ENCODE peak calls at places on chromosomes 16 and 17, in eight cellular contexts. X is stimulated activated CD8-positive, alpha-beta memory T cell treated with anti-CD3 and anti-CD28 coated beads, Interleukin-4, amount 100 ng/mL, for 48 hours; Z is NCI-H1436 treated with DMSO at 0.1 percent for 48 hours; H is retinal pigment epithelial cell; P is neural crest cell; T is NCI-H1092 treated with DMSO at 0.1 percent for 48 hours; N is activated CD4-positive, CD25-positive, alpha-beta regulatory T cell treated with anti-CD3 and anti-CD28 coated beads, Interleukin-2, amount 50 U/mL, for 16 hours; D is T-helper 2 cell treated with Interferon-gamma antibody and Interleukin-4, amounts not matched to agents 5 μg/mL and 100 μg/mL, for 36 hours. M is an unnamed sample.

GRCh38 chr16:52470601-52471000 is 76.3 kb downstream of the TOX3 start:
- DNase-seq in X (no peak), Z (peak), H (no peak), P (no peak), T (peak), N (no peak), D (no peak), M (no peak)

GRCh38 chr16:48745541-48745940 is 135.6 kb upstream of the N4BP1 start:
- DNase-seq in X (no peak), Z (no peak), H (no peak), P (no peak), T (no peak), N (no peak), D (no peak), M (no peak)

GRCh38 chr17:1179635-1180433 is at the start of gene ABR:
- DNase-seq in X (peak), Z (no peak), H (no peak), P (peak), T (no peak), N (peak), D (no peak), M (no peak)

GRCh38 chr17:40614431-40615294 is 33.0 kb downstream of the SMARCE1 start:
- DNase-seq in X (no peak), Z (no peak), H (no peak), P (no peak), T (no peak), N (no peak), D (no peak), M (no peak)

GRCh38 chr17:17044846-17045561 is 2.7 kb downstream of the MPRIP start:
- DNase-seq in X (no peak), Z (no peak), H (no peak), P (no peak), T (no peak), N (no peak), D (no peak), M (peak)

GRCh38 chr17:48546924-48547838 is 2.3 kb upstream of the HOXB2 start:
- DNase-seq in X (no peak), Z (no peak), H (no peak), P (no peak), T (peak), N (no peak), D (peak), M (no peak)

GRCh38 chr16:24491721-24492120 is 47.6 kb upstream of the RBBP6 start:
- DNase-seq in X (no peak), Z (no peak), H (no peak), P (no peak), T (no peak), N (no peak), D (no peak), M (no peak)

GRCh38 chr16:6027733-6028132 is 930.1 kb upstream of the EEF2KMT start:
- DNase-seq in X (no peak), Z (no peak), H (no peak), P (no peak), T (no peak), N (no peak), D (no peak), M (no peak)

GRCh38 chr17:77450742-77451270 is 310.0 kb downstream of the SEC14L1 start:
- DNase-seq in X (no peak), Z (no peak), H (no peak), P (no peak), T (no peak), N (no peak), D (no peak), M (no peak)

GRCh38 chr16:24463196-24463945 is 76.0 kb upstream of the RBBP6 start:
- DNase-seq in X (no peak), Z (no peak), H (no peak), P (no peak), T (no peak), N (no peak), D (no peak), M (no peak)

GRCh38 chr16:48525201-48526057 is 84.6 kb downstream of the N4BP1 start:
- DNase-seq in X (no peak), Z (no peak), H (no peak), P (no peak), T (no peak), N (no peak), D (no peak), M (no peak)

GRCh38 chr16:63983401-63983800 is 1138.5 kb downstream of the CDH11 start:
- DNase-seq in X (no peak), Z (no peak), H (no peak), P (no peak), T (no peak), N (no peak), D (no peak), M (no peak)

GRCh38 chr16:79218358-79218757 is 382.2 kb downstream of the MAF start:
- DNase-seq in X (no peak), Z (no peak), H (no peak), P (no peak), T (no peak), N (no peak), D (no peak), M (no peak)

GRCh38 chr17:6241381-6241780 is 171.2 kb downstream of the WSCD1 start:
- DNase-seq in X (no peak), Z (no peak), H (no peak), P (no peak), T (no peak), N (no peak), D (no peak), M (no peak)

GRCh38 chr17:4810696-4811289 is 3.8 kb downstream of the PLD2 start:
- DNase-seq in X (no peak), Z (no peak), H (no peak), P (no peak), T (no peak), N (no peak), D (no peak), M (no peak)